ENCODE peak calls at places on chromosome 9, in four cellular contexts. W is IMR-90, D is keratinocyte, H is K562. V is an unnamed sample. For H3K9me1, the result is how much of the 10 kb centered on the place peaks cover.

GRCh38 chr9:81822967-81823366 is 105.3 kb upstream of the SPATA31D4 start:
- DNase-seq in W (no peak), D (peak), H (no peak), V (peak)

GRCh38 chr9:130039504-130040147 is 3.4 kb downstream of the FNBP1 start:
- DNase-seq in W (no peak), D (no peak), H (no peak), V (no peak)

GRCh38 chr9:123834907-123835562 is 94.9 kb downstream of the DENND1A start:
- DNase-seq in W (peak), D (no peak), H (no peak), V (peak)

GRCh38 chr9:124038239-124038638 is 26.7 kb downstream of the LHX2 start:
- DNase-seq in W (no peak), D (no peak), H (no peak), V (no peak)

GRCh38 chr9:113547501-113547900 is 84.0 kb downstream of the RGS3 start:
- DNase-seq in W (no peak), D (no peak), H (no peak), V (no peak)

GRCh38 chr9:133843751-133844373 is 105.7 kb upstream of the SARDH start:
- DNase-seq in W (no peak), D (no peak), H (no peak), V (peak)

GRCh38 chr9:76818271-76818670 is 54.0 kb downstream of the PCA3 start:
- DNase-seq in W (peak), D (peak), H (no peak), V (peak)

GRCh38 chr9:89792189-89793123 is 187.6 kb downstream of the GADD45G start:
- DNase-seq in W (no peak), D (no peak), H (no peak), V (no peak)

GRCh38 chr9:81549500-81550206 is 139.7 kb downstream of the TLE1 start:
- DNase-seq in W (no peak), D (no peak), H (no peak), V (no peak)

GRCh38 chr9:123371805-123372590 is 16.0 kb downstream of the CRB2 start:
- DNase-seq in W (no peak), D (no peak), H (no peak), V (no peak)

GRCh38 chr9:73135394-73135793 is 16.3 kb upstream of the ANXA1 start:
- DNase-seq in W (no peak), D (no peak), H (no peak), V (no peak)

GRCh38 chr9:11973011-11973410 is 720.2 kb upstream of the TYRP1 start:
- DNase-seq in W (no peak), D (no peak), H (no peak), V (no peak)

GRCh38 chr9:95167998-95168397 is 149.5 kb downstream of the FANCC start:
- DNase-seq in W (peak), D (peak), H (peak), V (peak)

GRCh38 chr9:89246840-89247239 is 64.2 kb upstream of the CKS2 start:
- DNase-seq in W (no peak), D (no peak), H (no peak), V (no peak)

GRCh38 chr9:36306481-36307306 is 48.4 kb upstream of the GNE start:
- DNase-seq in W (peak), D (no peak), H (no peak), V (peak)

GRCh38 chr9:17229945-17230560 is 95.2 kb downstream of the CNTLN start:
- DNase-seq in W (no peak), D (no peak), H (no peak), V (no peak)

GRCh38 chr9:122382901-122383850 is 12.4 kb downstream of the PTGS1 start:
- DNase-seq in W (peak), D (peak), H (no peak), V (no peak)

GRCh38 chr9:122816163-122816867 is 12.1 kb downstream of the PDCL start:
- DNase-seq in W (no peak), D (no peak), H (no peak), V (peak)

GRCh38 chr9:34986541-34987047 is 3.0 kb upstream of the DNAJB5 start:
- DNase-seq in W (no peak), D (no peak), H (no peak), V (peak)

GRCh38 chr9:132575005-132575609 is 7.3 kb upstream of the BARHL1 start:
- DNase-seq in W (peak), D (no peak), H (peak), V (peak)

GRCh38 chr9:12708562-12709298 is 15.5 kb downstream of the TYRP1 start:
- DNase-seq in W (peak), D (no peak), H (no peak), V (peak)

GRCh38 chr9:23431459-23431858 is 394.6 kb downstream of the ELAVL2 start:
- DNase-seq in W (no peak), D (no peak), H (no peak), V (no peak)

GRCh38 chr9:81513049-81513448 is 176.3 kb downstream of the TLE1 start:
- DNase-seq in W (no peak), D (no peak), H (no peak), V (no peak)

GRCh38 chr9:18256574-18256973 is 217.4 kb upstream of the ADAMTSL1 start:
- DNase-seq in W (peak), D (no peak), H (no peak), V (peak)

GRCh38 chr9:89687216-89687615 is 82.4 kb downstream of the GADD45G start:
- DNase-seq in W (no peak), D (no peak), H (no peak), V (no peak)

GRCh38 chr9:91131433-91131839 is 230.3 kb downstream of the AUH start:
- DNase-seq in W (peak), D (peak), H (no peak), V (peak)

GRCh38 chr9:89431930-89432725 is 65.8 kb downstream of the SEMA4D start:
- DNase-seq in W (no peak), D (no peak), H (no peak), V (no peak)

GRCh38 chr9:114033397-114034103 is 44.5 kb downstream of the AMBP start:
- DNase-seq in W (no peak), D (no peak), H (peak), V (peak)

GRCh38 chr9:78958887-78959286 is 612.9 kb upstream of the TLE4 start:
- DNase-seq in W (no peak), D (no peak), H (no peak), V (no peak)

GRCh38 chr9:116144038-116144437 is 9.6 kb upstream of the PAPPA start:
- DNase-seq in W (peak), D (no peak), H (no peak), V (no peak)

GRCh38 chr9:70406446-70406862 is 8.0 kb downstream of the KLF9 start:
- DNase-seq in W (peak), D (no peak), H (no peak), V (no peak)

GRCh38 chr9:14277202-14277601 is 36.7 kb downstream of the NFIB start:
- DNase-seq in W (peak), D (peak), H (no peak), V (peak)

GRCh38 chr9:87386490-87386889 is 111.2 kb upstream of the DAPK1 start:
- DNase-seq in W (no peak), D (no peak), H (no peak), V (no peak)

DNA sequence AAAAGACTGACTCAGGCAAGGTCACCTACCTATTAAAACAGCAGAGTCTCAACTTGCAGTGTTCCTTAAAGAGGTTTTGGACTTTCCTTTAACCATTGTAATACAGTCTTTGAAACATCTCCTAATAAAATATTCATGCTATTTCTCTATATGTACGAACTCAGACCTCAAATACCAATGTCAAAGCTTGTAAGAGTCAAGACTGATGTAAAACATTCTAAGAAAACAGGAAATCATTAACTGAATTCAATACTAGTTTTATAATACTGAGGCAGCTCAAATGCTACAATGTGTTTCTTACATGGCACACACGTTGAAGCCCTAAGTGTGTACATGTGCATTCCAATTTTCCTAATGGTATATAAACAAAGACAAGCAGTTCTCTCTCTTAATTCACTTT is 11.7 kb downstream of the PSIP1 start:
- DNase-seq in W (no peak), D (no peak), H (no peak), V (no peak)
- H3K9me1 ChIP-seq in W (under half), D (under half), H (under half), V (under half)

GRCh38 chr9:125399165-125399564 is 137.5 kb downstream of the GAPVD1 start:
- DNase-seq in W (no peak), D (no peak), H (peak), V (no peak)
- H3K9me1 ChIP-seq in W (under half), D (under half), H (under half), V (under half)

DNA sequence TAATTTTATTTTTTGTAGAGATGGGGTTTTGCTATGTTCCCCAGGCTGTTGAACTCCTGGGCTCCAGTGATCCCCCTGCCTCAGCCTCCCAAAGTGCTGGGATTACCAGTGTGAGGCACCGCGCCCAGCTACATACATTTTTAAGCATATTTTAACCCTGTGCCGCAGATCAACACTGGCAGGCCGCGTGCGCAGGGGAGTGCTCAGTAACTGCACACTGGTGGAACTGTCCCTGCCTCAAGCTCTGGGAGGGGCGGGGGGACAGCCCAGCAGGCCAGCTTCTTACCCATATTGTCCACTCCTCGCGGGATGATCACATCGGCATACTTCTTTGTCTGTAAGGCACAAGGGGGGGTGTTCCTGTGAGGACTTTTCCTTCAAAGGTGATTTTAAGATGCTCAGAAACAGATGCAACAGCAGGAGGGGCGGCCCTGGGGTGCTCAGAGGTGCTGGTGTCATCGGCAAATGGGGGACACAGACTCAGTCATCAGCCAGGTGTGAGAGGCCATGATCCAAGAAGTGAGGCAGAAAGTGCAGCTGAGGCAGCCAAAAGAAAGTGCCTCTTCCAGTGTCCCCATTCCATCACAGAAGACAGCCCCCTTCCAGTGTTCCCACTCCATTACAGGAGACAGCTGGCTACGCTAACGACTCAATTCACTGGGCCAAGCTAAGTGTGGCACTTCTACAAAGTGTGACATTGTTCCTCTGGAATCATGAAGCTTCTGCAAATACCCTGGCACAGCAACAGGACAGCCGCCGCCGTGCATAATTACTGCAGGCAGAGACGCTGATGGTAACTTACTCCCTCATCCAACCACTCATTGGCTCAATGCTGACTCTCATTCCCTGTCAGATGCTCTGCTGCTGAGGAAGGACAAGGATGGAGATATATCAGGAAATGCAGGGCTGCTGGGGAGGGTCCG is 5.2 kb downstream of the UCK1 start:
- DNase-seq in W (no peak), D (no peak), H (no peak), V (no peak)
- H3K9me1 ChIP-seq in W (under half), D (under half), H (under half), V (under half)

GRCh38 chr9:110443878-110444245 is 106.2 kb upstream of the TXNDC8 start:
- DNase-seq in W (peak), D (no peak), H (no peak), V (no peak)

GRCh38 chr9:110440796-110441195 is 103.1 kb upstream of the TXNDC8 start:
- DNase-seq in W (no peak), D (no peak), H (no peak), V (no peak)

GRCh38 chr9:110443146-110443877 is 105.6 kb upstream of the TXNDC8 start:
- DNase-seq in W (peak), D (no peak), H (no peak), V (no peak)

GRCh38 chr9:110444911-110445310 is 107.2 kb upstream of the TXNDC8 start:
- DNase-seq in W (peak), D (no peak), H (no peak), V (no peak)

GRCh38 chr9:110440161-110440560 is 102.5 kb upstream of the TXNDC8 start:
- DNase-seq in W (peak), D (no peak), H (no peak), V (no peak)
- H3K9me1 ChIP-seq in W (under half), D (under half), H (under half), V (under half)

GRCh38 chr9:108101410-108101809 is 611.8 kb upstream of the KLF4 start:
- DNase-seq in W (no peak), D (no peak), H (no peak), V (no peak)
- H3K9me1 ChIP-seq in W (under half), D (under half), H (under half), V (under half)

GRCh38 chr9:38198140-38198539 is 129.1 kb upstream of the SHB start:
- DNase-seq in W (no peak), D (no peak), H (no peak), V (no peak)
- H3K9me1 ChIP-seq in W (under half), D (under half), H (under half), V (under half)

DNA sequence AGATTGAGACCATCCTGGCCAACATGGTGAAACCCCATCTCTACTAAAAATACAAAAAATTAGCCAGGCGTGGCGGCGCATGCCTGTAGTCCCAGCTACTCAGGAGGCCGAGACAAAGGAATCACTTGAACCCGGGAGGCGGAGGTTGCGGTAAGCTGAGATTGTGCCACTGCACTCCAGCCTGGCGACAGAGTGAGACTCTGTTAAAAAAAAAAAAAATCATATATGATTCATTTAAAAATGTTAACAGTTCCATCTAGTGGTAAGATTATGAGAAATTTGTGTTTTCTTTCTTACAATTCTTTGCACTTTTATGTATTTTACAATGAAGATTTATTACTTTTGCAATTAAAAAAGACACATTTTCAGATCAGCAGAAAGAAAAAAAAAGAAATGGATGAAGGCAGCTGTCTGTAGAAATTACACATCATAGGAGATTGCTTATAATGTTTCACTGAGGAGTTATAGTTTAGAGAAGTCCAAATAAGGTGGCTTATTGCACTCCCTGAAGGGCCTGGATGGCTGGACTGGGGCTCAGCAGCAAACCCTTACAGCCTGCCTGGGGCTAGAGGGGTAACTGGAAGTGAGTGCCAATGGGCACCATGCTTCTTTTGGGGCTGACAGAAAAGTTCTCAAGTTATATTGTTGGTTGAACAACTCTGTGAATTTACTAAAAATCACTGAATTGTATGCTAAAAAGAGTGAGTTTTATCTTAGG is 20.2 kb downstream of the C9orf153 start:
- DNase-seq in W (no peak), D (no peak), H (no peak), V (peak)
- H3K9me1 ChIP-seq in W (under half), D (under half), H (under half), V (under half)

DNA sequence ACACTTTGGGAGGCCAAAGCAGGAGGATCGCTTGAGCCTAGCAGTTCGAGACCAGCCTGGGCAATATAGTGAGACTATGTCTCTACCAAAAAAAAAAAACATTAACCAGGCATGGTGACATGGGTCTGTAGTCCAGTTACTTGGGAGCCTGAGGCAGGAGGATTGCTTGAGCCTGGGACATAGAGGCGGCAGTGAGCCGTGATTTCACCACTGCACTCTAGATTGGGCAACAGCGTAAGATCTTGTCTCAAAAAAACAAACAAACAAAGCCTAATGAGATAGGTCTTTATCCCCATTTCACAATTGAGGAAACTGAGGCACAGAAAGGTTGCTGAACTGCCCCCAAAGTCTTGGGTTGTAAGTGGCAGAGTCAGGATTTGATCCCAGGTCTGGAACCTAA is 70.5 kb upstream of the RAD23B start:
- DNase-seq in W (no peak), D (no peak), H (no peak), V (no peak)
- H3K9me1 ChIP-seq in W (under half), D (under half), H (under half), V (under half)

GRCh38 chr9:74413876-74414275 is 83.3 kb upstream of the RORB start:
- DNase-seq in W (no peak), D (no peak), H (no peak), V (no peak)
- H3K9me1 ChIP-seq in W (under half), D (under half), H (under half), V (under half)